ENCODE peak calls at places on chromosomes 2 and 18, in six cellular contexts. P is HCT116; R is upper lobe of left lung; J is mesendoderm; D is IMR-90; O is effector memory CD4-positive, alpha-beta T cell. L is an unnamed sample.

GRCh38 chr2:40445467-40445866 is 6.4 kb downstream of the SLC8A1 start:
- DNase-seq in R (no peak), P (no peak), D (peak; percentile 53), O (no peak), J (no peak), L (no peak)

GRCh38 chr2:200929334-200930249 is 33.9 kb downstream of the ORC2 start:
- DNase-seq in R (no peak), J (no peak), D (peak; percentile 54), P (no peak), O (no peak), L (peak; percentile 59)

GRCh38 chr18:76621782-76622495 is 126.9 kb upstream of the ZNF516 start:
- DNase-seq in O (no peak), R (no peak), D (peak; percentile 62), P (no peak), J (no peak), L (no peak)

GRCh38 chr2:157127249-157128012 is 130.1 kb upstream of the GALNT5 start:
- DNase-seq in R (no peak), P (no peak), D (no peak), J (no peak), O (no peak), L (no peak)

GRCh38 chr2:103153580-103153979 is 391.7 kb downstream of the TMEM182 start:
- DNase-seq in P (no peak), O (no peak), D (no peak), R (no peak), J (peak; percentile 13), L (no peak)

GRCh38 chr18:54359233-54359632 is 1.5 kb downstream of the C18orf54 start:
- DNase-seq in O (no peak), R (no peak), J (no peak), D (peak; percentile 11), P (no peak), L (no peak)

GRCh38 chr18:57025525-57025924 is 121.4 kb upstream of the BOD1L2 start:
- DNase-seq in P (no peak), O (no peak), D (no peak), R (no peak), J (no peak), L (no peak)

GRCh38 chr2:20232837-20233207 is 7.9 kb upstream of the SDC1 start:
- DNase-seq in O (no peak), D (no peak), R (no peak), J (no peak), P (no peak), L (no peak)

GRCh38 chr2:144324446-144325045 is 195.4 kb downstream of the ZEB2 start:
- DNase-seq in J (peak; percentile 32), R (no peak), P (no peak), D (no peak), O (no peak), L (no peak)

GRCh38 chr2:168684921-168685618 is 117.4 kb upstream of the NOSTRIN start:
- DNase-seq in J (peak; percentile 33), P (no peak), R (no peak), O (no peak), D (no peak), L (no peak)

GRCh38 chr2:176150338-176151198 is 782 bp upstream of the HOXD4 start:
- DNase-seq in O (no peak), R (no peak), P (no peak), D (no peak), J (no peak), L (no peak)

GRCh38 chr2:176147790-176148496 is 3.4 kb upstream of the HOXD4 start:
- DNase-seq in D (no peak), R (no peak), O (no peak), P (no peak), J (peak; percentile 52), L (no peak)

GRCh38 chr2:176147215-176147789 is 4.0 kb upstream of the HOXD4 start:
- DNase-seq in R (no peak), J (no peak), P (no peak), O (no peak), D (no peak), L (no peak)

GRCh38 chr2:176149484-176150337 is 1.6 kb upstream of the HOXD4 start:
- DNase-seq in P (no peak), J (no peak), O (no peak), D (no peak), R (no peak), L (no peak)

GRCh38 chr2:176148758-176149483 is 2.4 kb upstream of the HOXD4 start:
- DNase-seq in P (no peak), R (no peak), O (no peak), J (no peak), D (no peak), L (no peak)
- H3K27me3 ChIP-seq in P (no peaks in the 10 kb centered on the region), R (peaks cover 72% of the 10 kb centered on the region), O (peaks cover 60% of the 10 kb centered on the region), J (peaks cover 89% of the 10 kb centered on the region), D (peaks cover 81% of the 10 kb centered on the region), L (no peaks in the 10 kb centered on the region)

DNA sequence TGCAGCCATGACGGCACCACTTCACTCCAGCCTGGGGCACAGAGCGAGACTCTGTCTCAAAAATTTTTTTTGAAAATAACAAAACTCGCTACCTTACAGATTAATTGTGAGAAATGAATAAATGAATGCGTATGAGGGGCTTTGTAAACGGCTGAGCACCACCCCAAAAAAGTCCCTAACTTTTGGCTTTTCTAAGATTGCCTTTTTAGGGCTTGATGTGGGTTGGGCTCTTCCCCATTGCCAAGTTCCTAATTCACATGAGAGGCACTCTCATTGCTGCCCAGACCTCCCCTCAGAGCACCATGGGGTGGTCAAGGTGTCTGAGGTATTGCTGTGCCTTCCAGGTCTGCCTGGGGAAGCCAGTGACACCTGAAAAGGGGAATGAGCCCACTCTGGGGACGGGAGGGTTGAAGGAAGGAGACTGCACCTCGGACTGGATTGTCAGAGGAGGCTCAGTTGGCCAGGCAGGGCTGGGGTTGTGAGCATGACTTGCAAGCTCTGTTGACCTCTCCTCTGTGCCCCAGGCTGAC is 186.4 kb downstream of the PRKCE start:
- DNase-seq in P (no peak), R (no peak), D (no peak), J (no peak), O (no peak), L (no peak)
- H3K4me3 ChIP-seq in P (no peak overlapping the region), R (no peak overlapping the region), D (no peak overlapping the region), J (no peak overlapping the region), O (no peak overlapping the region), L (no peak overlapping the region)

GRCh38 chr18:75209129-75209951 is at the start of gene PTGR3:
- DNase-seq in O (peak; percentile 74), J (peak; percentile 84), P (peak; percentile 67), R (peak; percentile 88), D (peak; percentile 73), L (peak; percentile 94)
- H3K27me3 ChIP-seq in O (no peaks in the 10 kb centered on the region), J (peaks cover 34% of the 10 kb centered on the region), P (no peaks in the 10 kb centered on the region), R (no peaks in the 10 kb centered on the region), D (no peaks in the 10 kb centered on the region), L (no peaks in the 10 kb centered on the region)

GRCh38 chr2:219551863-219552381 is 8.1 kb downstream of the TMEM198 start:
- DNase-seq in O (no peak), J (no peak), D (no peak), R (peak; percentile 40), P (no peak), L (peak; percentile 57)
- H3K4me3 ChIP-seq in O (peak overlapping the region; percentile 48), J (peak overlapping the region; percentile 46), D (peak overlapping the region; percentile 79), R (peak overlapping the region; percentile 62), P (peak overlapping the region; percentile 84), L (peak overlapping the region; percentile 52)

GRCh38 chr18:78683191-78684010 is 296.2 kb upstream of the SALL3 start:
- DNase-seq in O (no peak), P (no peak), J (no peak), D (no peak), R (no peak), L (no peak)
- H3K27me3 ChIP-seq in O (no peaks in the 10 kb centered on the region), P (peaks cover 10% of the 10 kb centered on the region), J (no peaks in the 10 kb centered on the region), D (no peaks in the 10 kb centered on the region), R (no peaks in the 10 kb centered on the region), L (no peaks in the 10 kb centered on the region)

GRCh38 chr2:134782792-134783191 is 55.6 kb upstream of the ACMSD start:
- DNase-seq in R (peak; percentile 59), J (no peak), P (peak; percentile 34), O (no peak), D (peak; percentile 6), L (no peak)
- H3K4me3 ChIP-seq in R (no peak overlapping the region), J (no peak overlapping the region), P (no peak overlapping the region), O (no peak overlapping the region), D (no peak overlapping the region), L (no peak overlapping the region)

GRCh38 chr2:11492244-11492643 is 26.3 kb upstream of the E2F6 start:
- DNase-seq in J (no peak), P (no peak), R (no peak), O (no peak), D (no peak), L (no peak)

GRCh38 chr2:11494310-11494709 is 28.3 kb upstream of the E2F6 start:
- DNase-seq in P (no peak), J (no peak), O (no peak), D (no peak), R (no peak), L (no peak)

GRCh38 chr2:11491348-11491930 is 25.5 kb upstream of the E2F6 start:
- DNase-seq in J (no peak), P (no peak), O (no peak), D (no peak), R (no peak), L (no peak)

GRCh38 chr2:11492720-11493119 is 26.8 kb upstream of the E2F6 start:
- DNase-seq in O (no peak), R (no peak), J (peak; percentile 81), D (no peak), P (no peak), L (no peak)

DNA sequence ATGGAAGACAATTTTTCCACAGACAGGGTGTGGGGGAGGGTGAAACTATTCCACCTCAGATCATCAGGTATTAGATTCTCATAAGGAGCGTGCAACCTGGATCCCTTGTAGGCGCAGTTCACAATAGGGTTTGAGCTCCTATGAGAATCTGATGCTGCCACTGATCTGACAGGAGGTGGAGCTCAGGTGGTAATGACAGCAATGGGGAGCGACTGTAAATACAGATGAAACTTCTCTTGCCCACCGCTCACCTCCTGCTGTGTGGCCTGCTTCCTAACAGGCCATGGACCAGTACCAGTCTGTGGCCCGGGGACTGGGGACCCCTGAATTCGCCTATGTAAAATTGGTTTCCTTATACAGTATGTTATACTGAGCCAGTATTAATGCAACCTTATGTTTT is 27.3 kb upstream of the E2F6 start:
- DNase-seq in P (no peak), R (no peak), O (no peak), J (no peak), D (no peak), L (no peak)
- H3K27me3 ChIP-seq in P (no peaks in the 10 kb centered on the region), R (no peaks in the 10 kb centered on the region), O (no peaks in the 10 kb centered on the region), J (no peaks in the 10 kb centered on the region), D (peaks cover 45% of the 10 kb centered on the region), L (peaks cover 5% of the 10 kb centered on the region)

GRCh38 chr2:134718095-134718955 is 475 bp downstream of the TMEM163 start:
- DNase-seq in R (peak; percentile 29), J (peak; percentile 37), D (no peak), P (no peak), O (no peak), L (no peak)
- H3K4me3 ChIP-seq in R (peak overlapping the region; percentile 63), J (peak overlapping the region; percentile 32), D (no peak overlapping the region), P (no peak overlapping the region), O (peak overlapping the region; percentile 41), L (no peak overlapping the region)

L was measured in SJSA1.